ENCODE peak calls at places on chromosomes 12 and 14, in eight cellular contexts. Y is H7; H is dermis microvascular lymphatic vessel endothelial cell; O is naive thymus-derived CD4-positive, alpha-beta T cell; L is cardiac muscle cell; B is effector memory CD4-positive, alpha-beta T cell; W is NCI-H1694 treated with DMSO at 0.1 percent for 48 hours; C is EH. Q is an unnamed sample.

GRCh38 chr14:57049848-57050247 is 218.9 kb downstream of the EXOC5 start:
- DNase-seq in C (no peak), H (no peak), B (no peak), W (no peak), Y (no peak), L (peak; percentile 28), O (no peak), Q (no peak)

GRCh38 chr12:129081755-129082250 is 228.5 kb downstream of the GLT1D1 start:
- DNase-seq in C (no peak), O (no peak), L (no peak), Y (no peak), B (no peak), W (no peak), H (no peak), Q (no peak)

GRCh38 chr12:30823140-30823669 is 68.5 kb upstream of the CAPRIN2 start:
- DNase-seq in L (peak; percentile 9), Y (peak; percentile 79), B (no peak), H (peak; percentile 18), W (no peak), O (no peak), C (no peak), Q (no peak)

GRCh38 chr14:103121846-103122577 is 1.2 kb upstream of the TNFAIP2 start:
- DNase-seq in Y (peak; percentile 89), H (peak; percentile 92), O (no peak), W (peak; percentile 97), C (peak; percentile 56), B (no peak), L (peak; percentile 76), Q (no peak)

GRCh38 chr14:77562681-77563080 is 53.8 kb downstream of the SPTLC2 start:
- DNase-seq in H (peak; percentile 48), B (no peak), L (no peak), O (no peak), W (no peak), C (peak; percentile 96), Y (no peak), Q (no peak)

GRCh38 chr14:46951103-46951502 is 299.5 kb upstream of the RPL10L start:
- DNase-seq in B (no peak), C (no peak), W (no peak), H (no peak), L (no peak), Y (no peak), O (no peak), Q (no peak)

GRCh38 chr12:75345531-75345930 is 11.1 kb downstream of the GLIPR1L1 start:
- DNase-seq in C (peak; percentile 3), Y (no peak), H (no peak), O (no peak), L (no peak), W (no peak), B (no peak), Q (no peak)

GRCh38 chr14:75999511-76000190 is 14.1 kb downstream of the IFT43 start:
- DNase-seq in H (no peak), L (peak; percentile 32), Y (no peak), W (no peak), C (no peak), O (no peak), B (no peak), Q (no peak)

GRCh38 chr12:124752437-124753229 is 111.0 kb downstream of the SCARB1 start:
- DNase-seq in O (no peak), B (no peak), W (peak; percentile 55), C (no peak), Y (no peak), H (no peak), L (no peak), Q (peak; percentile 95)

GRCh38 chr14:28780843-28781503 is 14.4 kb downstream of the FOXG1 start:
- DNase-seq in Y (no peak), H (no peak), B (no peak), W (peak; percentile 27), L (no peak), O (no peak), C (no peak), Q (no peak)

GRCh38 chr14:102495482-102496330 is 13.9 kb downstream of the ANKRD9 start:
- DNase-seq in W (no peak), Y (no peak), L (no peak), H (no peak), B (no peak), O (no peak), C (no peak), Q (no peak)

GRCh38 chr12:726281-727140 is 25.9 kb upstream of the WNK1 start:
- DNase-seq in H (no peak), B (no peak), O (no peak), W (no peak), Y (no peak), L (no peak), C (peak; percentile 8), Q (peak; percentile 42)

GRCh38 chr12:26164118-26164517 is 31.3 kb upstream of the SSPN start:
- DNase-seq in L (no peak), O (no peak), Y (no peak), C (no peak), W (no peak), B (no peak), H (no peak), Q (no peak)

GRCh38 chr12:58918475-58918874 is 1.8 kb downstream of the LRIG3 start:
- DNase-seq in O (no peak), W (peak; percentile 26), L (no peak), Y (no peak), B (no peak), C (no peak), H (peak; percentile 29), Q (peak; percentile 13)

GRCh38 chr12:29346764-29347421 is 34.1 kb downstream of the ERGIC2 start:
- DNase-seq in C (no peak), H (no peak), Y (no peak), L (no peak), O (no peak), B (no peak), W (no peak), Q (peak; percentile 37)

GRCh38 chr14:60253649-60254048 is 4.6 kb downstream of the PPM1A start:
- DNase-seq in H (no peak), Y (no peak), C (no peak), L (no peak), O (no peak), W (no peak), B (no peak), Q (no peak)

GRCh38 chr12:76790564-76791552 is 26.9 kb downstream of the ZDHHC17 start:
- DNase-seq in O (no peak), Y (peak; percentile 7), C (peak; percentile 34), B (no peak), H (peak; percentile 42), L (peak; percentile 22), W (peak; percentile 45), Q (no peak)

GRCh38 chr12:114327765-114328164 is 78.2 kb downstream of the TBX5 start:
- DNase-seq in W (no peak), H (no peak), O (no peak), Y (no peak), L (no peak), C (no peak), B (no peak), Q (no peak)

GRCh38 chr12:793037-793436 is 40.7 kb downstream of the WNK1 start:
- DNase-seq in Y (no peak), O (no peak), H (no peak), B (no peak), W (no peak), L (no peak), C (peak; percentile 55), Q (no peak)

GRCh38 chr12:39831587-39832315 is 212.1 kb upstream of the ABCD2 start:
- DNase-seq in B (no peak), H (no peak), Y (no peak), W (no peak), L (no peak), C (no peak), O (no peak), Q (no peak)

GRCh38 chr12:25252946-25253345 is 2.2 kb upstream of the KRAS start:
- DNase-seq in O (no peak), W (no peak), H (no peak), C (no peak), Y (no peak), B (no peak), L (no peak), Q (no peak)

GRCh38 chr12:47763481-47764344 is 5.0 kb upstream of the RAPGEF3 start:
- DNase-seq in B (no peak), Y (no peak), H (no peak), W (no peak), L (no peak), O (no peak), C (no peak), Q (peak; percentile 92)

GRCh38 chr12:55974308-55974724 is 438 bp downstream of the RAB5B start:
- DNase-seq in L (peak; percentile 76), Y (peak; percentile 80), C (peak; percentile 60), W (no peak), O (no peak), B (no peak), H (peak; percentile 78), Q (no peak)

GRCh38 chr12:45558353-45558752 is 171.2 kb upstream of the ARID2 start:
- DNase-seq in H (no peak), Y (no peak), C (no peak), L (no peak), O (no peak), W (no peak), B (no peak), Q (no peak)

Q was measured in epithelial cell of proximal tubule.